ENCODE peak calls at places on chromosome 14, in eight cellular contexts. I is NCI-H1105; S is AG04449; J is stimulated activated CD4-positive, alpha-beta T cell treated with anti-CD3 and anti-CD28 coated beads, Interleukin-12 subunit alpha, Interleukin-12 subunit beta, amount 100 ng/mL, for 4 hours; C is GM23248; O is tibial nerve; U is adipocyte; K is NCI-H510A treated with DMSO at 0.1 percent for 48 hours. A is an unnamed sample.

GRCh38 chr14:100417466-100417865 is 94.3 kb downstream of the SLC25A47 start:
- DNase-seq in I (no peak), S (peak), J (no peak), C (peak), O (no peak), U (peak), K (peak), A (peak)

GRCh38 chr14:23539209-23539866 is 12.2 kb downstream of the ZFHX2 start:
- DNase-seq in I (peak), S (no peak), J (no peak), C (peak), O (no peak), U (peak), K (peak), A (peak)

GRCh38 chr14:55038708-55039107 is 11.7 kb downstream of the SOCS4 start:
- DNase-seq in I (no peak), S (no peak), J (no peak), C (no peak), O (no peak), U (no peak), K (no peak), A (no peak)

GRCh38 chr14:102096569-102097188 is 9.8 kb upstream of the HSP90AA1 start:
- DNase-seq in I (peak), S (no peak), J (peak), C (peak), O (peak), U (peak), K (peak), A (peak)

GRCh38 chr14:75647650-75648049 is 13.0 kb downstream of the ERG28 start:
- DNase-seq in I (no peak), S (no peak), J (no peak), C (no peak), O (no peak), U (peak), K (no peak), A (no peak)

GRCh38 chr14:105205718-105206208 is 24.7 kb upstream of the NUDT14 start:
- DNase-seq in I (no peak), S (no peak), J (no peak), C (peak), O (no peak), U (no peak), K (no peak), A (no peak)

GRCh38 chr14:51657762-51658161 is 6.1 kb downstream of the FRMD6 start:
- DNase-seq in I (no peak), S (no peak), J (no peak), C (peak), O (no peak), U (no peak), K (no peak), A (no peak)

GRCh38 chr14:33767721-33768457 is 183.0 kb downstream of the EGLN3 start:
- DNase-seq in I (no peak), S (no peak), J (no peak), C (peak), O (no peak), U (peak), K (no peak), A (no peak)

GRCh38 chr14:75832621-75833297 is 149.0 kb downstream of the TGFB3 start:
- DNase-seq in I (no peak), S (no peak), J (no peak), C (peak), O (no peak), U (peak), K (peak), A (no peak)

GRCh38 chr14:79016828-79017505 is 846.8 kb downstream of the NRXN3 start:
- DNase-seq in I (no peak), S (peak), J (no peak), C (peak), O (no peak), U (peak), K (peak), A (no peak)

A was measured in HuH-7.5.